ENCODE peak calls at places on chromosomes 16 and 17, in seven cellular contexts. K is activated CD4-positive, alpha-beta T cell treated with anti-CD3 and anti-CD28 coated beads for 24 hours; Z is posterior cingulate gyrus; F is GM23338; D is T-helper 2 cell; R is stimulated activated CD8-positive, alpha-beta memory T cell treated with anti-CD3 and anti-CD28 coated beads, Interleukin-2, amount 100 ng/mL, for 1 hour; J is NCI-H1105 treated with DMSO at 0.1 percent for 48 hours. U is an unnamed sample.

GRCh38 chr17:29150191-29150590 is 30.0 kb downstream of the MYO18A start:
- DNase-seq in Z (peak; percentile 79), F (no peak), D (no peak), R (no peak), K (no peak), J (no peak), U (no peak)

GRCh38 chr16:61885343-61885742 is 150.9 kb downstream of the CDH8 start:
- DNase-seq in F (no peak), R (no peak), D (no peak), K (no peak), J (no peak), Z (no peak), U (no peak)

GRCh38 chr16:55043499-55043898 is 112.8 kb downstream of the IRX5 start:
- DNase-seq in D (no peak), J (no peak), K (no peak), F (no peak), Z (no peak), R (no peak), U (peak; percentile 19)

GRCh38 chr17:81391964-81392908 is 3.0 kb upstream of the BAHCC1 start:
- DNase-seq in J (peak; percentile 10), D (no peak), Z (peak; percentile 91), F (peak; percentile 42), K (no peak), R (no peak), U (no peak)

GRCh38 chr16:89915303-89916232 is 3.1 kb upstream of the MC1R start:
- DNase-seq in Z (no peak), R (no peak), J (no peak), K (no peak), D (no peak), F (no peak), U (no peak)

GRCh38 chr17:38877130-38877851 is 7.4 kb downstream of the LASP1 start:
- DNase-seq in F (peak; percentile 59), K (no peak), Z (no peak), D (no peak), R (no peak), J (no peak), U (peak; percentile 52)

GRCh38 chr16:381788-382717 is at the start of gene PGAP6:
- DNase-seq in Z (no peak), F (peak; percentile 71), K (peak; percentile 54), R (peak; percentile 60), D (peak; percentile 60), J (peak; percentile 18), U (no peak)

GRCh38 chr17:35745246-35745645 is 7.8 kb downstream of the GAS2L2 start:
- DNase-seq in Z (peak; percentile 53), F (no peak), J (no peak), D (no peak), K (no peak), R (no peak), U (no peak)

GRCh38 chr17:7823581-7824001 is 10.4 kb upstream of the KDM6B start:
- DNase-seq in F (peak; percentile 63), R (no peak), Z (peak; percentile 12), J (no peak), D (no peak), K (no peak), U (peak; percentile 85)

GRCh38 chr17:2023692-2024571 is 1.2 kb downstream of the RTN4RL1 start:
- DNase-seq in Z (peak; percentile 83), J (peak; percentile 34), F (peak; percentile 96), D (peak; percentile 42), K (no peak), R (no peak), U (peak; percentile 97)

GRCh38 chr16:30958164-30959083 is 870 bp downstream of the SETD1A start:
- DNase-seq in D (no peak), Z (no peak), R (no peak), J (peak; percentile 32), K (no peak), F (peak; percentile 75), U (peak; percentile 63)

GRCh38 chr17:41446806-41447205 is 6.0 kb upstream of the KRT38 start:
- DNase-seq in Z (no peak), D (no peak), K (no peak), J (no peak), F (no peak), R (no peak), U (no peak)